ENCODE peak calls at places on chromosomes 7 and 10, in eight cellular contexts. One of them, this sample, is unnamed.

GRCh38 chr7:116552616-116553015 is 27.8 kb downstream of the CAV1 start:
- DNase-seq in cardiac muscle cell: no peak
- DNase-seq in GM12865: no peak
- DNase-seq in A549: peak
- DNase-seq in upper lobe of right lung: no peak
- DNase-seq in astrocyte of the spinal cord: peak
- DNase-seq in fibroblast of lung: peak
- DNase-seq in lower lobe of right lung: no peak
- DNase-seq in this sample: no peak

GRCh38 chr10:10826125-10826524 is 191.5 kb upstream of the CELF2 start:
- DNase-seq in cardiac muscle cell: no peak
- DNase-seq in GM12865: no peak
- DNase-seq in A549: no peak
- DNase-seq in upper lobe of right lung: no peak
- DNase-seq in astrocyte of the spinal cord: peak
- DNase-seq in fibroblast of lung: peak
- DNase-seq in lower lobe of right lung: no peak
- DNase-seq in this sample: peak

GRCh38 chr10:17512341-17513001 is 58.1 kb upstream of the ST8SIA6 start:
- DNase-seq in cardiac muscle cell: peak
- DNase-seq in GM12865: peak
- DNase-seq in A549: peak
- DNase-seq in upper lobe of right lung: no peak
- DNase-seq in astrocyte of the spinal cord: peak
- DNase-seq in fibroblast of lung: peak
- DNase-seq in lower lobe of right lung: no peak
- DNase-seq in this sample: peak

GRCh38 chr10:44436240-44436639 is 51.3 kb upstream of the CXCL12 start:
- DNase-seq in cardiac muscle cell: no peak
- DNase-seq in GM12865: no peak
- DNase-seq in A549: no peak
- DNase-seq in upper lobe of right lung: no peak
- DNase-seq in astrocyte of the spinal cord: no peak
- DNase-seq in fibroblast of lung: no peak
- DNase-seq in lower lobe of right lung: no peak
- DNase-seq in this sample: no peak

GRCh38 chr10:31928531-31929259 is at the start of gene ARHGAP12:
- DNase-seq in cardiac muscle cell: peak
- DNase-seq in GM12865: peak
- DNase-seq in A549: peak
- DNase-seq in upper lobe of right lung: peak
- DNase-seq in astrocyte of the spinal cord: peak
- DNase-seq in fibroblast of lung: peak
- DNase-seq in lower lobe of right lung: peak
- DNase-seq in this sample: no peak

GRCh38 chr10:77575271-77576006 is 62.2 kb downstream of the KCNMA1 start:
- DNase-seq in cardiac muscle cell: no peak
- DNase-seq in GM12865: no peak
- DNase-seq in A549: no peak
- DNase-seq in upper lobe of right lung: no peak
- DNase-seq in astrocyte of the spinal cord: no peak
- DNase-seq in fibroblast of lung: no peak
- DNase-seq in lower lobe of right lung: no peak
- DNase-seq in this sample: no peak

GRCh38 chr7:101923276-101923985 is 106.0 kb downstream of the CUX1 start:
- DNase-seq in cardiac muscle cell: no peak
- DNase-seq in GM12865: no peak
- DNase-seq in A549: no peak
- DNase-seq in upper lobe of right lung: no peak
- DNase-seq in astrocyte of the spinal cord: no peak
- DNase-seq in fibroblast of lung: no peak
- DNase-seq in lower lobe of right lung: peak
- DNase-seq in this sample: no peak

GRCh38 chr10:90308223-90308622 is 549.6 kb downstream of the HTR7 start:
- DNase-seq in cardiac muscle cell: no peak
- DNase-seq in GM12865: no peak
- DNase-seq in A549: no peak
- DNase-seq in upper lobe of right lung: no peak
- DNase-seq in astrocyte of the spinal cord: peak
- DNase-seq in fibroblast of lung: no peak
- DNase-seq in lower lobe of right lung: no peak
- DNase-seq in this sample: no peak

GRCh38 chr10:35416628-35417625 is 80.6 kb downstream of the CCNY start:
- DNase-seq in cardiac muscle cell: no peak
- DNase-seq in GM12865: peak
- DNase-seq in A549: no peak
- DNase-seq in upper lobe of right lung: no peak
- DNase-seq in astrocyte of the spinal cord: no peak
- DNase-seq in fibroblast of lung: no peak
- DNase-seq in lower lobe of right lung: no peak
- DNase-seq in this sample: no peak

GRCh38 chr7:140537750-140538482 is 58.6 kb upstream of the MKRN1 start:
- DNase-seq in cardiac muscle cell: no peak
- DNase-seq in GM12865: no peak
- DNase-seq in A549: no peak
- DNase-seq in upper lobe of right lung: no peak
- DNase-seq in astrocyte of the spinal cord: no peak
- DNase-seq in fibroblast of lung: no peak
- DNase-seq in lower lobe of right lung: no peak
- DNase-seq in this sample: no peak

GRCh38 chr10:104880655-104881222 is 239.6 kb downstream of the SORCS3 start:
- DNase-seq in cardiac muscle cell: peak
- DNase-seq in GM12865: no peak
- DNase-seq in A549: no peak
- DNase-seq in upper lobe of right lung: no peak
- DNase-seq in astrocyte of the spinal cord: no peak
- DNase-seq in fibroblast of lung: no peak
- DNase-seq in lower lobe of right lung: no peak
- DNase-seq in this sample: no peak

GRCh38 chr7:98869374-98870070 is at the start of gene TMEM130:
- DNase-seq in cardiac muscle cell: peak
- DNase-seq in GM12865: no peak
- DNase-seq in A549: no peak
- DNase-seq in upper lobe of right lung: peak
- DNase-seq in astrocyte of the spinal cord: no peak
- DNase-seq in fibroblast of lung: no peak
- DNase-seq in lower lobe of right lung: peak
- DNase-seq in this sample: no peak

GRCh38 chr10:20616918-20617801 is 280.0 kb downstream of the NEBL start:
- DNase-seq in cardiac muscle cell: no peak
- DNase-seq in GM12865: no peak
- DNase-seq in A549: no peak
- DNase-seq in upper lobe of right lung: no peak
- DNase-seq in astrocyte of the spinal cord: no peak
- DNase-seq in fibroblast of lung: no peak
- DNase-seq in lower lobe of right lung: no peak
- DNase-seq in this sample: no peak

GRCh38 chr7:133512560-133512959 is 259.7 kb downstream of the EXOC4 start:
- DNase-seq in cardiac muscle cell: no peak
- DNase-seq in GM12865: no peak
- DNase-seq in A549: no peak
- DNase-seq in upper lobe of right lung: no peak
- DNase-seq in astrocyte of the spinal cord: peak
- DNase-seq in fibroblast of lung: peak
- DNase-seq in lower lobe of right lung: no peak
- DNase-seq in this sample: peak

GRCh38 chr10:125881192-125881591 is at the start of gene DHX32:
- DNase-seq in cardiac muscle cell: peak
- DNase-seq in GM12865: no peak
- DNase-seq in A549: no peak
- DNase-seq in upper lobe of right lung: no peak
- DNase-seq in astrocyte of the spinal cord: no peak
- DNase-seq in fibroblast of lung: no peak
- DNase-seq in lower lobe of right lung: no peak
- DNase-seq in this sample: no peak

GRCh38 chr7:78125884-78126283 is 327.3 kb downstream of the PHTF2 start:
- DNase-seq in cardiac muscle cell: no peak
- DNase-seq in GM12865: no peak
- DNase-seq in A549: peak
- DNase-seq in upper lobe of right lung: no peak
- DNase-seq in astrocyte of the spinal cord: no peak
- DNase-seq in fibroblast of lung: peak
- DNase-seq in lower lobe of right lung: no peak
- DNase-seq in this sample: no peak

GRCh38 chr10:14782691-14783363 is 8.1 kb upstream of the FAM107B start:
- DNase-seq in cardiac muscle cell: no peak
- DNase-seq in GM12865: no peak
- DNase-seq in A549: peak
- DNase-seq in upper lobe of right lung: no peak
- DNase-seq in astrocyte of the spinal cord: no peak
- DNase-seq in fibroblast of lung: no peak
- DNase-seq in lower lobe of right lung: no peak
- DNase-seq in this sample: no peak

GRCh38 chr10:67302701-67303100 is 376.9 kb downstream of the LRRTM3 start:
- DNase-seq in cardiac muscle cell: no peak
- DNase-seq in GM12865: no peak
- DNase-seq in A549: no peak
- DNase-seq in upper lobe of right lung: no peak
- DNase-seq in astrocyte of the spinal cord: no peak
- DNase-seq in fibroblast of lung: no peak
- DNase-seq in lower lobe of right lung: no peak
- DNase-seq in this sample: no peak

GRCh38 chr10:67297637-67298181 is 371.9 kb downstream of the LRRTM3 start:
- DNase-seq in cardiac muscle cell: no peak
- DNase-seq in GM12865: no peak
- DNase-seq in A549: no peak
- DNase-seq in upper lobe of right lung: no peak
- DNase-seq in astrocyte of the spinal cord: peak
- DNase-seq in fibroblast of lung: no peak
- DNase-seq in lower lobe of right lung: no peak
- DNase-seq in this sample: no peak

GRCh38 chr10:67296926-67297325 is 371.1 kb downstream of the LRRTM3 start:
- DNase-seq in cardiac muscle cell: no peak
- DNase-seq in GM12865: no peak
- DNase-seq in A549: no peak
- DNase-seq in upper lobe of right lung: no peak
- DNase-seq in astrocyte of the spinal cord: no peak
- DNase-seq in fibroblast of lung: no peak
- DNase-seq in lower lobe of right lung: no peak
- DNase-seq in this sample: no peak
- H3K4me3 ChIP-seq in cardiac muscle cell: no peak
- H3K4me3 ChIP-seq in GM12865: no peak
- H3K4me3 ChIP-seq in A549: no peak
- H3K4me3 ChIP-seq in upper lobe of right lung: no peak
- H3K4me3 ChIP-seq in astrocyte of the spinal cord: no peak
- H3K4me3 ChIP-seq in fibroblast of lung: no peak
- H3K4me3 ChIP-seq in lower lobe of right lung: no peak
- H3K4me3 ChIP-seq in this sample: no peak

GRCh38 chr7:104272767-104273384 is 55.5 kb upstream of the LHFPL3 start:
- DNase-seq in cardiac muscle cell: peak
- DNase-seq in GM12865: peak
- DNase-seq in A549: peak
- DNase-seq in upper lobe of right lung: no peak
- DNase-seq in astrocyte of the spinal cord: peak
- DNase-seq in fibroblast of lung: peak
- DNase-seq in lower lobe of right lung: no peak
- DNase-seq in this sample: peak
- TF ChIP-seq CTCF in cardiac muscle cell: peak
- TF ChIP-seq CTCF in GM12865: peak
- TF ChIP-seq CTCF in A549: peak
- TF ChIP-seq CTCF in upper lobe of right lung: peak
- TF ChIP-seq CTCF in astrocyte of the spinal cord: peak
- TF ChIP-seq CTCF in fibroblast of lung: peak
- TF ChIP-seq CTCF in lower lobe of right lung: peak
- TF ChIP-seq CTCF in this sample: peak

GRCh38 chr10:127999291-127999690 is 92.4 kb downstream of the PTPRE start:
- DNase-seq in cardiac muscle cell: no peak
- DNase-seq in GM12865: no peak
- DNase-seq in A549: no peak
- DNase-seq in upper lobe of right lung: peak
- DNase-seq in astrocyte of the spinal cord: no peak
- DNase-seq in fibroblast of lung: no peak
- DNase-seq in lower lobe of right lung: no peak
- DNase-seq in this sample: no peak

GRCh38 chr10:127997241-127997640 is 90.3 kb downstream of the PTPRE start:
- DNase-seq in cardiac muscle cell: peak
- DNase-seq in GM12865: no peak
- DNase-seq in A549: no peak
- DNase-seq in upper lobe of right lung: peak
- DNase-seq in astrocyte of the spinal cord: no peak
- DNase-seq in fibroblast of lung: no peak
- DNase-seq in lower lobe of right lung: no peak
- DNase-seq in this sample: no peak

GRCh38 chr10:127998517-127999144 is 91.7 kb downstream of the PTPRE start:
- DNase-seq in cardiac muscle cell: no peak
- DNase-seq in GM12865: no peak
- DNase-seq in A549: no peak
- DNase-seq in upper lobe of right lung: peak
- DNase-seq in astrocyte of the spinal cord: no peak
- DNase-seq in fibroblast of lung: no peak
- DNase-seq in lower lobe of right lung: no peak
- DNase-seq in this sample: no peak

GRCh38 chr10:127996586-127996985 is 89.7 kb downstream of the PTPRE start:
- DNase-seq in cardiac muscle cell: peak
- DNase-seq in GM12865: no peak
- DNase-seq in A549: no peak
- DNase-seq in upper lobe of right lung: peak
- DNase-seq in astrocyte of the spinal cord: no peak
- DNase-seq in fibroblast of lung: peak
- DNase-seq in lower lobe of right lung: peak
- DNase-seq in this sample: no peak

GRCh38 chr10:127997937-127998336 is 91.0 kb downstream of the PTPRE start:
- DNase-seq in cardiac muscle cell: no peak
- DNase-seq in GM12865: no peak
- DNase-seq in A549: no peak
- DNase-seq in upper lobe of right lung: no peak
- DNase-seq in astrocyte of the spinal cord: no peak
- DNase-seq in fibroblast of lung: no peak
- DNase-seq in lower lobe of right lung: no peak
- DNase-seq in this sample: no peak
- H3K4me3 ChIP-seq in cardiac muscle cell: no peak
- H3K4me3 ChIP-seq in GM12865: no peak
- H3K4me3 ChIP-seq in A549: no peak
- H3K4me3 ChIP-seq in upper lobe of right lung: no peak
- H3K4me3 ChIP-seq in astrocyte of the spinal cord: no peak
- H3K4me3 ChIP-seq in fibroblast of lung: no peak
- H3K4me3 ChIP-seq in lower lobe of right lung: no peak
- H3K4me3 ChIP-seq in this sample: no peak

GRCh38 chr7:82442492-82443043 is 1.0 kb downstream of the CACNA2D1 start:
- DNase-seq in cardiac muscle cell: peak
- DNase-seq in GM12865: no peak
- DNase-seq in A549: peak
- DNase-seq in upper lobe of right lung: no peak
- DNase-seq in astrocyte of the spinal cord: peak
- DNase-seq in fibroblast of lung: peak
- DNase-seq in lower lobe of right lung: no peak
- DNase-seq in this sample: no peak

GRCh38 chr7:82445226-82445625 is 1.6 kb upstream of the CACNA2D1 start:
- DNase-seq in cardiac muscle cell: no peak
- DNase-seq in GM12865: no peak
- DNase-seq in A549: no peak
- DNase-seq in upper lobe of right lung: no peak
- DNase-seq in astrocyte of the spinal cord: no peak
- DNase-seq in fibroblast of lung: no peak
- DNase-seq in lower lobe of right lung: no peak
- DNase-seq in this sample: no peak

GRCh38 chr7:82443044-82443800 is at the start of gene CACNA2D1:
- DNase-seq in cardiac muscle cell: peak
- DNase-seq in GM12865: peak
- DNase-seq in A549: no peak
- DNase-seq in upper lobe of right lung: peak
- DNase-seq in astrocyte of the spinal cord: peak
- DNase-seq in fibroblast of lung: no peak
- DNase-seq in lower lobe of right lung: no peak
- DNase-seq in this sample: no peak

GRCh38 chr7:82443801-82444219 is 233 bp upstream of the CACNA2D1 start:
- DNase-seq in cardiac muscle cell: peak
- DNase-seq in GM12865: peak
- DNase-seq in A549: peak
- DNase-seq in upper lobe of right lung: peak
- DNase-seq in astrocyte of the spinal cord: peak
- DNase-seq in fibroblast of lung: peak
- DNase-seq in lower lobe of right lung: peak
- DNase-seq in this sample: peak

GRCh38 chr7:82444220-82445049 is 858 bp upstream of the CACNA2D1 start:
- DNase-seq in cardiac muscle cell: peak
- DNase-seq in GM12865: peak
- DNase-seq in A549: peak
- DNase-seq in upper lobe of right lung: peak
- DNase-seq in astrocyte of the spinal cord: no peak
- DNase-seq in fibroblast of lung: no peak
- DNase-seq in lower lobe of right lung: no peak
- DNase-seq in this sample: no peak
- TF ChIP-seq CTCF in cardiac muscle cell: no peak
- TF ChIP-seq CTCF in GM12865: no peak
- TF ChIP-seq CTCF in A549: peak
- TF ChIP-seq CTCF in upper lobe of right lung: no peak
- TF ChIP-seq CTCF in astrocyte of the spinal cord: peak
- TF ChIP-seq CTCF in fibroblast of lung: no peak
- TF ChIP-seq CTCF in lower lobe of right lung: no peak
- TF ChIP-seq CTCF in this sample: no peak

This sample was measured in AG04449.